ENCODE peak calls at places on chromosomes 16 and 17, in four cellular contexts. Q is upper lobe of left lung, J is HCT116, L is Panc1. F is an unnamed sample.
A peak's percentile ranks its signal among the peaks of the same experiment; 100 is the strongest.

GRCh38 chr17:45087496-45087975 is 26.4 kb downstream of the NMT1 start:
- ATAC-seq in Q (no peak), J (no peak), L (no peak), F (no peak)

GRCh38 chr17:37483311-37484039 is 6.2 kb upstream of the DUSP14 start:
- ATAC-seq in Q (no peak), J (no peak), L (no peak), F (peak; percentile 65)

GRCh38 chr17:17818088-17818526 is 18.7 kb downstream of the SREBF1 start:
- ATAC-seq in Q (peak; percentile 30), J (peak; percentile 58), L (peak; percentile 57), F (no peak)

GRCh38 chr17:77763575-77763974 is 194.9 kb upstream of the TNRC6C start:
- ATAC-seq in Q (no peak), J (no peak), L (no peak), F (no peak)

GRCh38 chr17:50642722-50643656 is 8.3 kb downstream of the ABCC3 start:
- ATAC-seq in Q (no peak), J (no peak), L (no peak), F (no peak)

GRCh38 chr16:68272501-68273209 is 8.3 kb downstream of the SLC7A6 start:
- ATAC-seq in Q (no peak), J (no peak), L (no peak), F (no peak)

GRCh38 chr17:6435968-6436367 is 1.0 kb upstream of the AIPL1 start:
- ATAC-seq in Q (peak; percentile 81), J (peak; percentile 97), L (peak; percentile 96), F (peak; percentile 71)

GRCh38 chr17:38777641-38778250 is 21.6 kb downstream of the PIP4K2B start:
- ATAC-seq in Q (no peak), J (no peak), L (no peak), F (no peak)

GRCh38 chr17:45282683-45283644 is 21.1 kb upstream of the SPATA32 start:
- ATAC-seq in Q (peak; percentile 82), J (no peak), L (peak; percentile 37), F (peak; percentile 69)

GRCh38 chr16:85584192-85584757 is 28.8 kb upstream of the GSE1 start:
- ATAC-seq in Q (no peak), J (no peak), L (no peak), F (no peak)
- H3K27ac ChIP-seq in Q (no peak overlapping the region), J (no peak overlapping the region), L (no peak overlapping the region), F (no peak overlapping the region)

DNA sequence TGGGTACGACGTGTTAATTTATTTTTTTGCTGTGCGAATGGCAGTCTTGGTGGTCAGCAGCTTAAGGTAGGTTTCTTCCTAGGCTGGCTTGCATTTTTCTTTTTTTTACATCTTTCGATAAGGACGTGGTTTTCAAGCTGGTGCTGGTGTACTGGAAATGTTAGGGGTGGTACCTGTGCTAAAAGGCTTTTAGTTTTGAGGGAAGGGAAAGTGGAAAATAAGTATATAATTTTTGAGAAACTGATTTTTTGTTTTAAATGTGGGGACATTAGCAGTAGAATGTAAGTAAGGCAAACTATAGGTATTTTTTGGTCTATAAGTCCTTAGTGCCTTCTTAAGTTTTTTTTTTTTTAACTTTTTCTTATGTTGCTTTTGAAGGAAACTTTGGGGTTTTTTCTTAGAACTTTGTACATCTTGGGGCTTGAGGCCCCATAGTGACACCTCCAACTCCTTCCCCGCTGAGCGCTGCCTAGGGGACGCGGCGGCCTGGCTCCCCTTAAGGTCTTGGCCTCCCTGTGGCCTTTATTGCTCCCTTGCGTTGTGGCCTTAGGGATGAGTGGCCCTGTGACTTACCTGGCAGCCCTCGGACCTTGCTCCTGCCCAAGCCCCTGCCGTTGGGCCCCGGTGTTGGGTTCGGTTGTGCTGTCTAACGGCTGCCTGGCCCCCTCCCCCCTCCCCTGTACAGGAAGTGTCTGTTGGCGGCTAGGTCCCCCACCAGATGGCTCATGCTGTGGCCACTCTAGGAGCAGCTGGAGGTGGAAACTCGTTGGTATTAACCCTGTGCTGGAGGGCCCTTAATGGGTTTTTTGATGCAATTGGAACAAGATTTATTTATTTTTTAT is 88.0 kb upstream of the RPRML start:
- ATAC-seq in Q (peak; percentile 96), J (peak; percentile 85), L (peak; percentile 99), F (peak; percentile 98)
- TF ChIP-seq POLR2AphosphoS5 in Q (peak; percentile 68), J (peak; percentile 98), L (peak; percentile 90), F (peak; percentile 70)

DNA sequence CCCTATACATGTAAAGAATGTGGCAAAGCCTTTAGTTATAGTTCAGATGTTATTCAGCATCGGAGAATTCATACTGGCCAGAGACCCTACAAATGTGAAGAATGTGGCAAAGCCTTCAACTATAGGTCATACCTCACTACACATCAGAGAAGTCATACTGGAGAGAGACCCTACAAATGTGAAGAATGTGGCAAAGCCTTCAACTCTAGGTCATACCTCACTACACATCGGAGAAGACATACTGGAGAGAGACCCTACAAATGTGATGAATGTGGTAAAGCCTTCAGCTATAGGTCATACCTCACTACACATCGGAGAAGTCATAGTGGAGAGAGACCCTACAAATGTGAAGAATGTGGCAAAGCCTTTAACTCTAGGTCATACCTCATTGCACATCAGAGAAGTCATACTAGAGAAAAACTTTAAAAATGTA is 42.5 kb downstream of the ZNF267 start:
- ATAC-seq in Q (no peak), J (no peak), L (no peak), F (no peak)
- H3K9me3 ChIP-seq in Q (peaks cover 89% of the 10 kb centered on the region), J (peaks cover 57% of the 10 kb centered on the region), L (peaks cover 94% of the 10 kb centered on the region), F (peaks cover 8% of the 10 kb centered on the region)

DNA sequence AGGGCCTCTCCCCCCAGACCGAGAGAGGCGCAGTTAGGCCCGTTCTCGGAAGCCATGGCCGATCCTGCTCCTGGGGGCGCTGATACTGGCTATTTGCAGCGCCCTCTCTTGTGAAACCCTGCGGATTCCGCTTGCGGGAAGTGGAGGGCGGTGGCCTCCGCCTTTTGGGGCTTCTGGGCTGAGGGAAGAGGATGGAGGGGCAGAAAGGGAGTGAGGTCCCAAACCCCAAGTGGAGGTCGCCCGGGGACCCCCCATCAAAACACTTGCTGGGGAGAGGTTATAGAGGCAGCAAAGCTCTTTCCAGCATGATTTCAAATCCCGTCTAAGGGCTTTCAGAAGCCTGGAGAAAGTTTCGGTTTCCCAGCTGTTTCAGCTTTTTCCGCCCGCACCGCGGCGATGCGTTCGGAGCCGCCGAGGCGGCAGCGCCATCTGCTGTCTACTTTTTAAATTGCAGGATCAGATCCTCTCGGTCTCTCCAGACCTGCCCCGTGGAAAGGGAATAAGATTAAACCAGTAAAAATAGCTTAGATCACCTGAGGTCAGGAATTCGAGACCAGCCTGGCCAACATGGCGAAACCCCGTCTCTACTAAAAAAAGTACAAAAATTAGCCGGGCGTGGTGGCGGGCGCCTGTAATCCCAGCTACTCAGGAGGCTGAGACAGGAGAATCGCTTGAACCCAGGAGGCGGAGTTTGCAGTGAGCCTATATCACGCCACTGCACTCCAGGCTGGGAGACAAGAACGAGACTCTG is 15.8 kb downstream of the SNX20 start:
- ATAC-seq in Q (peak; percentile 77), J (peak; percentile 93), L (peak; percentile 95), F (peak; percentile 86)
- H3K27ac ChIP-seq in Q (peak overlapping the region; percentile 74), J (no peak overlapping the region), L (no peak overlapping the region), F (peak overlapping the region; percentile 15)

GRCh38 chr16:10836174-10836853 is 17.7 kb upstream of the TVP23A start:
- ATAC-seq in Q (no peak), J (no peak), L (no peak), F (no peak)

GRCh38 chr16:10835281-10835931 is 16.8 kb upstream of the TVP23A start:
- ATAC-seq in Q (no peak), J (no peak), L (no peak), F (no peak)

GRCh38 chr16:10840703-10841102 is 22.1 kb upstream of the TVP23A start:
- ATAC-seq in Q (no peak), J (no peak), L (no peak), F (no peak)

GRCh38 chr16:10838611-10839270 is 20.1 kb upstream of the TVP23A start:
- ATAC-seq in Q (no peak), J (no peak), L (no peak), F (no peak)

DNA sequence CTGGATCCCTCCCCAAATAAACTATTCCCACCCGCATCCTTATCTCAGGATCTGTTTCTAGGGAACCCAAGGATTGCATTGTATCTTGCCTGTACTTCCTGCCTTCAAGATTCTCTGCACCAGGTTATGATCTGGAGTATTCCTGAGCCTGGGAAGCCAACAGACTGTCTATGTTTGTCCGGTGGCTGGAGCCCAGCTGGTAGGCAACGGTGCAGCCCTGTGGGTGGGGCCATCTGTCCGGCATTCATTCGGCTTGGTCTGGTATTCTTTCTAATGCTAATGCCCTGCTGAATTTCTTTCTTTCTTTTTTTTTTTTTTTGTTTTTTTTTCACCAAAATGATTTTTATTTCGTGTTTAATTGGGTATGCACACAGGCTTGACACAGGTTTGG is 20.7 kb upstream of the TVP23A start:
- ATAC-seq in Q (no peak), J (no peak), L (no peak), F (no peak)
- TF ChIP-seq POLR2AphosphoS5 in Q (no peak), J (no peak), L (no peak), F (no peak)

F was measured in gastroesophageal sphincter.